ENCODE peak calls at places on chromosome 12, in seven cellular contexts. E, K, U, F, Z, Q and W are unnamed samples.

GRCh38 chr12:116426391-116427136 is 132.6 kb upstream of the MAP1LC3B2 start:
- DNase-seq in E (no peak), K (no peak), U (no peak), F (peak), Z (no peak), Q (no peak), W (no peak)

GRCh38 chr12:87469295-87469694 is 559.9 kb downstream of the C12orf50 start:
- DNase-seq in E (no peak), K (no peak), U (no peak), F (peak), Z (no peak), Q (no peak), W (no peak)

GRCh38 chr12:40959041-40959440 is 229.1 kb upstream of the PDZRN4 start:
- DNase-seq in E (no peak), K (no peak), U (no peak), F (no peak), Z (no peak), Q (no peak), W (no peak)

GRCh38 chr12:91178139-91178561 is 4.5 kb downstream of the DCN start:
- DNase-seq in E (no peak), K (no peak), U (no peak), F (peak), Z (no peak), Q (no peak), W (no peak)

GRCh38 chr12:2877959-2878732 is 1.1 kb downstream of the RHNO1 start:
- DNase-seq in E (no peak), K (peak), U (no peak), F (no peak), Z (no peak), Q (no peak), W (no peak)

GRCh38 chr12:46209914-46210834 is 58.7 kb downstream of the SLC38A1 start:
- DNase-seq in E (no peak), K (peak), U (peak), F (no peak), Z (peak), Q (no peak), W (no peak)

GRCh38 chr12:56358836-56359532 is 923 bp downstream of the STAT2 start:
- DNase-seq in E (no peak), K (peak), U (peak), F (peak), Z (no peak), Q (no peak), W (no peak)

GRCh38 chr12:95942106-95942531 is 295 bp downstream of the CCDC38 start:
- DNase-seq in E (no peak), K (peak), U (peak), F (peak), Z (no peak), Q (no peak), W (no peak)

GRCh38 chr12:69686731-69687130 is 12.4 kb downstream of the BEST3 start:
- DNase-seq in E (no peak), K (no peak), U (no peak), F (no peak), Z (no peak), Q (no peak), W (no peak)

GRCh38 chr12:87323369-87323768 is 705.8 kb downstream of the C12orf50 start:
- DNase-seq in E (no peak), K (no peak), U (no peak), F (peak), Z (no peak), Q (no peak), W (no peak)

GRCh38 chr12:113116875-113117274 is 18.7 kb downstream of the RASAL1 start:
- DNase-seq in E (no peak), K (no peak), U (no peak), F (no peak), Z (no peak), Q (no peak), W (no peak)

GRCh38 chr12:49893753-49894752 is 9.6 kb downstream of the FAIM2 start:
- DNase-seq in E (no peak), K (no peak), U (no peak), F (peak), Z (no peak), Q (no peak), W (no peak)

GRCh38 chr12:3527181-3527580 is 36.2 kb downstream of the PRMT8 start:
- DNase-seq in E (no peak), K (no peak), U (no peak), F (peak), Z (no peak), Q (no peak), W (no peak)

GRCh38 chr12:57160741-57161140 is 13.3 kb upstream of the LRP1-AS start:
- DNase-seq in E (no peak), K (no peak), U (no peak), F (no peak), Z (no peak), Q (no peak), W (no peak)

GRCh38 chr12:8661016-8661415 is 1.6 kb downstream of the MFAP5 start:
- DNase-seq in E (no peak), K (no peak), U (no peak), F (no peak), Z (no peak), Q (no peak), W (no peak)